ENCODE peak calls at places on chromosomes 12 and 14, in seven cellular contexts. One of them, this sample, is unnamed.

GRCh38 chr12:12481636-12482035 is 81.0 kb downstream of the DUSP16 start:
- DNase-seq in mucosa of descending colon: no peak
- DNase-seq in PC-3: no peak
- DNase-seq in heart left ventricle: no peak
- DNase-seq in neural progenitor cell: no peak
- DNase-seq in esophagus squamous epithelium: no peak
- DNase-seq in NT2/D1: no peak
- DNase-seq in this sample: no peak

GRCh38 chr14:93085916-93086315 is 29.8 kb downstream of the ITPK1 start:
- DNase-seq in mucosa of descending colon: no peak
- DNase-seq in PC-3: peak; percentile 45
- DNase-seq in heart left ventricle: no peak
- DNase-seq in neural progenitor cell: peak; percentile 85
- DNase-seq in esophagus squamous epithelium: no peak
- DNase-seq in NT2/D1: peak; percentile 52
- DNase-seq in this sample: no peak

GRCh38 chr12:55708695-55709233 is 1.1 kb upstream of the ITGA7 start:
- DNase-seq in mucosa of descending colon: no peak
- DNase-seq in PC-3: no peak
- DNase-seq in heart left ventricle: peak; percentile 90
- DNase-seq in neural progenitor cell: no peak
- DNase-seq in esophagus squamous epithelium: no peak
- DNase-seq in NT2/D1: no peak
- DNase-seq in this sample: no peak

GRCh38 chr12:117343296-117343695 is 18.1 kb downstream of the NOS1 start:
- DNase-seq in mucosa of descending colon: no peak
- DNase-seq in PC-3: peak; percentile 79
- DNase-seq in heart left ventricle: no peak
- DNase-seq in neural progenitor cell: no peak
- DNase-seq in esophagus squamous epithelium: no peak
- DNase-seq in NT2/D1: no peak
- DNase-seq in this sample: no peak

GRCh38 chr12:116194935-116195431 is 82.5 kb downstream of the MED13L start:
- DNase-seq in mucosa of descending colon: peak; percentile 14
- DNase-seq in PC-3: no peak
- DNase-seq in heart left ventricle: no peak
- DNase-seq in neural progenitor cell: no peak
- DNase-seq in esophagus squamous epithelium: no peak
- DNase-seq in NT2/D1: no peak
- DNase-seq in this sample: peak; percentile 71

GRCh38 chr12:101769865-101770264 is 30.6 kb upstream of the SYCP3 start:
- DNase-seq in mucosa of descending colon: no peak
- DNase-seq in PC-3: no peak
- DNase-seq in heart left ventricle: no peak
- DNase-seq in neural progenitor cell: no peak
- DNase-seq in esophagus squamous epithelium: no peak
- DNase-seq in NT2/D1: no peak
- DNase-seq in this sample: no peak

GRCh38 chr12:104888892-104889291 is 69.2 kb downstream of the SLC41A2 start:
- DNase-seq in mucosa of descending colon: no peak
- DNase-seq in PC-3: no peak
- DNase-seq in heart left ventricle: no peak
- DNase-seq in neural progenitor cell: no peak
- DNase-seq in esophagus squamous epithelium: no peak
- DNase-seq in NT2/D1: no peak
- DNase-seq in this sample: no peak

GRCh38 chr14:58805057-58805456 is 167.3 kb downstream of the DACT1 start:
- DNase-seq in mucosa of descending colon: no peak
- DNase-seq in PC-3: no peak
- DNase-seq in heart left ventricle: peak; percentile 32
- DNase-seq in neural progenitor cell: no peak
- DNase-seq in esophagus squamous epithelium: no peak
- DNase-seq in NT2/D1: no peak
- DNase-seq in this sample: no peak

GRCh38 chr12:1532796-1533195 is 61.6 kb downstream of the FBXL14 start:
- DNase-seq in mucosa of descending colon: no peak
- DNase-seq in PC-3: no peak
- DNase-seq in heart left ventricle: no peak
- DNase-seq in neural progenitor cell: no peak
- DNase-seq in esophagus squamous epithelium: no peak
- DNase-seq in NT2/D1: no peak
- DNase-seq in this sample: no peak

GRCh38 chr14:104249092-104249491 is 110.7 kb downstream of the KIF26A start:
- DNase-seq in mucosa of descending colon: no peak
- DNase-seq in PC-3: no peak
- DNase-seq in heart left ventricle: no peak
- DNase-seq in neural progenitor cell: no peak
- DNase-seq in esophagus squamous epithelium: no peak
- DNase-seq in NT2/D1: no peak
- DNase-seq in this sample: no peak

GRCh38 chr14:64474041-64474440 is 8.7 kb downstream of the AKAP5 start:
- DNase-seq in mucosa of descending colon: no peak
- DNase-seq in PC-3: no peak
- DNase-seq in heart left ventricle: no peak
- DNase-seq in neural progenitor cell: no peak
- DNase-seq in esophagus squamous epithelium: no peak
- DNase-seq in NT2/D1: no peak
- DNase-seq in this sample: no peak

GRCh38 chr12:65643595-65644386 is 180.5 kb upstream of the HMGA2 start:
- DNase-seq in mucosa of descending colon: no peak
- DNase-seq in PC-3: peak; percentile 79
- DNase-seq in heart left ventricle: no peak
- DNase-seq in neural progenitor cell: no peak
- DNase-seq in esophagus squamous epithelium: no peak
- DNase-seq in NT2/D1: no peak
- DNase-seq in this sample: no peak

GRCh38 chr12:122081108-122081696 is 2.6 kb downstream of the MLXIP start:
- DNase-seq in mucosa of descending colon: no peak
- DNase-seq in PC-3: peak; percentile 92
- DNase-seq in heart left ventricle: no peak
- DNase-seq in neural progenitor cell: no peak
- DNase-seq in esophagus squamous epithelium: no peak
- DNase-seq in NT2/D1: no peak
- DNase-seq in this sample: no peak

GRCh38 chr12:13094349-13094748 is 9.1 kb downstream of the GSG1 start:
- DNase-seq in mucosa of descending colon: no peak
- DNase-seq in PC-3: peak; percentile 71
- DNase-seq in heart left ventricle: no peak
- DNase-seq in neural progenitor cell: no peak
- DNase-seq in esophagus squamous epithelium: no peak
- DNase-seq in NT2/D1: no peak
- DNase-seq in this sample: no peak

GRCh38 chr14:103520269-103520656 is 2.4 kb downstream of the CKB start:
- DNase-seq in mucosa of descending colon: no peak
- DNase-seq in PC-3: no peak
- DNase-seq in heart left ventricle: no peak
- DNase-seq in neural progenitor cell: no peak
- DNase-seq in esophagus squamous epithelium: no peak
- DNase-seq in NT2/D1: no peak
- DNase-seq in this sample: peak; percentile 45

GRCh38 chr12:57272337-57273151 is 21.6 kb upstream of the STAC3 start:
- DNase-seq in mucosa of descending colon: no peak
- DNase-seq in PC-3: no peak
- DNase-seq in heart left ventricle: peak; percentile 48
- DNase-seq in neural progenitor cell: no peak
- DNase-seq in esophagus squamous epithelium: no peak
- DNase-seq in NT2/D1: no peak
- DNase-seq in this sample: no peak

GRCh38 chr12:66059670-66060069 is 70.9 kb downstream of the LLPH start:
- DNase-seq in mucosa of descending colon: no peak
- DNase-seq in PC-3: no peak
- DNase-seq in heart left ventricle: no peak
- DNase-seq in neural progenitor cell: no peak
- DNase-seq in esophagus squamous epithelium: no peak
- DNase-seq in NT2/D1: no peak
- DNase-seq in this sample: no peak

GRCh38 chr14:55302770-55303472 is 31.7 kb downstream of the FBXO34 start:
- DNase-seq in mucosa of descending colon: no peak
- DNase-seq in PC-3: no peak
- DNase-seq in heart left ventricle: no peak
- DNase-seq in neural progenitor cell: no peak
- DNase-seq in esophagus squamous epithelium: no peak
- DNase-seq in NT2/D1: no peak
- DNase-seq in this sample: no peak
- H3K4me1 ChIP-seq in mucosa of descending colon: peaks cover 38% of the 10 kb centered on the region
- H3K4me1 ChIP-seq in PC-3: peaks cover 5% of the 10 kb centered on the region
- H3K4me1 ChIP-seq in heart left ventricle: peaks cover 16% of the 10 kb centered on the region
- H3K4me1 ChIP-seq in neural progenitor cell: peaks cover 20% of the 10 kb centered on the region
- H3K4me1 ChIP-seq in esophagus squamous epithelium: peaks cover 45% of the 10 kb centered on the region
- H3K4me1 ChIP-seq in NT2/D1: peaks cover 3% of the 10 kb centered on the region
- H3K4me1 ChIP-seq in this sample: peaks cover 18% of the 10 kb centered on the region

DNA sequence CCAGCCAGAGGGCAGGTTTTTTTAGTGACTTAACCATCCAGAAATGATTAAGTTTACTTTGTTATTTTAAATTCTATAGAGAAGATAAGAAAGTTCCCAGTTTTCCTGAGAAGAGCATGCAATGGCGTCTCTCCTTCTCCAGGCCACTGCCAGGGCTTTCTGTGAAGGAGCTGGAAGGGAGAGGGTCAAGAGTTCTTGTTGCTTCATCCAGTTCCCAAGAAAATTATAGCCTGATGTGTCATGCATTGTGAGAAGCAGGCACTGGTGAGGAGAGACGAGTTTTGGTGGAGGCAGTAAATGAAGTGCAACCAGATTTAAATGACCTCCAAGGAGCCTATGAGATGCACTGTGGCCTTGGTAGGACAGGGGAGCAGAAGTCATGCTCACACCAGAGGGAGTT is 14.2 kb downstream of the ELK3 start:
- DNase-seq in mucosa of descending colon: no peak
- DNase-seq in PC-3: peak; percentile 25
- DNase-seq in heart left ventricle: no peak
- DNase-seq in neural progenitor cell: no peak
- DNase-seq in esophagus squamous epithelium: no peak
- DNase-seq in NT2/D1: no peak
- DNase-seq in this sample: no peak
- H3K4me1 ChIP-seq in mucosa of descending colon: peaks cover 3% of the 10 kb centered on the region
- H3K4me1 ChIP-seq in PC-3: peaks cover 16% of the 10 kb centered on the region
- H3K4me1 ChIP-seq in heart left ventricle: peaks cover 59% of the 10 kb centered on the region
- H3K4me1 ChIP-seq in neural progenitor cell: no peaks in the 10 kb centered on the region
- H3K4me1 ChIP-seq in esophagus squamous epithelium: peaks cover 52% of the 10 kb centered on the region
- H3K4me1 ChIP-seq in NT2/D1: peaks cover 2% of the 10 kb centered on the region
- H3K4me1 ChIP-seq in this sample: peaks cover 83% of the 10 kb centered on the region

GRCh38 chr12:67842124-67842523 is 147.1 kb upstream of the IFNG-AS1 start:
- DNase-seq in mucosa of descending colon: no peak
- DNase-seq in PC-3: no peak
- DNase-seq in heart left ventricle: no peak
- DNase-seq in neural progenitor cell: no peak
- DNase-seq in esophagus squamous epithelium: no peak
- DNase-seq in NT2/D1: no peak
- DNase-seq in this sample: no peak
- H3K4me1 ChIP-seq in mucosa of descending colon: no peaks in the 10 kb centered on the region
- H3K4me1 ChIP-seq in PC-3: no peaks in the 10 kb centered on the region
- H3K4me1 ChIP-seq in heart left ventricle: no peaks in the 10 kb centered on the region
- H3K4me1 ChIP-seq in neural progenitor cell: no peaks in the 10 kb centered on the region
- H3K4me1 ChIP-seq in esophagus squamous epithelium: no peaks in the 10 kb centered on the region
- H3K4me1 ChIP-seq in NT2/D1: no peaks in the 10 kb centered on the region
- H3K4me1 ChIP-seq in this sample: no peaks in the 10 kb centered on the region

DNA sequence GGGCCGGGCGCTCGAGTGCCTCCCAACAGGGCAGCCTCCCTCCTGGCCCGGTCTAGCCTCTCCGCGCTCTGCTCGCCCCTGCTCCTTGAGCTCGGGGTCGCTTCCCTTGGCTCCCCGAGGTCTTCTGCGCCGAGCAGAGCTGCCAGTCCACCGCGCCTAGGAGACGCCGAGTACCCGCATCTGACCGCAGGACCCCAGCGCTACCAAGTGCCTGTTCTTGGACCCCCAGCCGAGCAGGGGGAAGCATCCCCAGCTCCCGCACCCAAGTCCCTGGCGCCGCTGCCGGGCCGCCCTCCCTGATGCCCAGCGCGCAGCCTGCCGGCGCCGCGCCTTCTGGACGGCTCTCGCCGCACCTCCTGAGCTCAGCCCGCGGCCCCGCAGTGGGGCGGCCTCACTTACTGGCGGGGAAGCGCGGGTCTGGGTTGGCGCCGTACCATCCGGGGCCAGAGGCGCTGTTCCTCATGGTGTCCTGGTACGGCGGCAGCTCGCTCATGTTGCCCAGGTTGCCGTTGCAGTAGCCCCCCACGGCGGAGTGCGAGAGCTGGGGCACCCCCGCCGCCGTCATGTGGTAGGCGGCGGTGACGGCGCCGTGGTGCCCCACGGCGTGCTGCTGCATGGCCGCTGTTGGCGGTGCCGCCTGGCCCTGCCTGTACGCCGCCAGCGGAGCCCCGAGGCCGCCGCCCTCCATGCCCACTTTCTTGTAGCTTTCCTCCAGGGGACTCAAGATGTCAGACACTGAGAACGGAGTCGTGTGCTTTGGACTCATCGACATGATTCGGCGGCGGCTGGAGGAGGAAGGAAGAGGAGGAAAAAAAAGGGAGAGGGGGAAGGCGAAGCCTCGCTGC is 1.2 kb downstream of the NKX2-1 start:
- DNase-seq in mucosa of descending colon: no peak
- DNase-seq in PC-3: no peak
- DNase-seq in heart left ventricle: no peak
- DNase-seq in neural progenitor cell: peak; percentile 60
- DNase-seq in esophagus squamous epithelium: no peak
- DNase-seq in NT2/D1: no peak
- DNase-seq in this sample: no peak
- H3K4me1 ChIP-seq in mucosa of descending colon: peaks cover 25% of the 10 kb centered on the region
- H3K4me1 ChIP-seq in PC-3: no peaks in the 10 kb centered on the region
- H3K4me1 ChIP-seq in heart left ventricle: peaks cover 13% of the 10 kb centered on the region
- H3K4me1 ChIP-seq in neural progenitor cell: peaks cover 23% of the 10 kb centered on the region
- H3K4me1 ChIP-seq in esophagus squamous epithelium: peaks cover 29% of the 10 kb centered on the region
- H3K4me1 ChIP-seq in NT2/D1: peaks cover 1% of the 10 kb centered on the region
- H3K4me1 ChIP-seq in this sample: no peaks in the 10 kb centered on the region

GRCh38 chr12:110343921-110344555 is 59.5 kb downstream of the ANAPC7 start:
- DNase-seq in mucosa of descending colon: no peak
- DNase-seq in PC-3: no peak
- DNase-seq in heart left ventricle: no peak
- DNase-seq in neural progenitor cell: no peak
- DNase-seq in esophagus squamous epithelium: no peak
- DNase-seq in NT2/D1: no peak
- DNase-seq in this sample: no peak
- H3K4me1 ChIP-seq in mucosa of descending colon: peaks cover 2% of the 10 kb centered on the region
- H3K4me1 ChIP-seq in PC-3: peaks cover 36% of the 10 kb centered on the region
- H3K4me1 ChIP-seq in heart left ventricle: no peaks in the 10 kb centered on the region
- H3K4me1 ChIP-seq in neural progenitor cell: no peaks in the 10 kb centered on the region
- H3K4me1 ChIP-seq in esophagus squamous epithelium: peaks cover 53% of the 10 kb centered on the region
- H3K4me1 ChIP-seq in NT2/D1: peaks cover 3% of the 10 kb centered on the region
- H3K4me1 ChIP-seq in this sample: peaks cover 3% of the 10 kb centered on the region

DNA sequence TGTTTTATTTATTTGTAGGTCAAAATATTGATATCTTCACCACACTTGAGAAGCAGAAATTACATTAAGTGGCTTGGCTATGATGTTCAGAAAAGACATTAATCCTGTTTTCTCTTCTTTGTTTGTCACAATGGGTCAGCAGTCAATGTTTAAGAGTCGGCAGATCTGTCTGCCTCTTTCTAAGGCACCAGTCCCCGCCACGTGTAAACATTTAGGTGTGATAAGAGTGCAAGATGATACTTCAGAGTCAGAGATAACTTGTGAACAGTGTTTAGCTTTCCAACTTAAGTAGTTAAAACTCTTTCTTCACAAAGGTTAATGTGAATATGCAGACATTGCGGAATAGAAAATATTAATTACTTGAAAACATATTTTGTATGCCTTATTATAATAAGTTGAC is 160.9 kb downstream of the OTOGL start:
- DNase-seq in mucosa of descending colon: no peak
- DNase-seq in PC-3: no peak
- DNase-seq in heart left ventricle: no peak
- DNase-seq in neural progenitor cell: no peak
- DNase-seq in esophagus squamous epithelium: no peak
- DNase-seq in NT2/D1: no peak
- DNase-seq in this sample: no peak
- H3K4me1 ChIP-seq in mucosa of descending colon: no peaks in the 10 kb centered on the region
- H3K4me1 ChIP-seq in PC-3: no peaks in the 10 kb centered on the region
- H3K4me1 ChIP-seq in heart left ventricle: no peaks in the 10 kb centered on the region
- H3K4me1 ChIP-seq in neural progenitor cell: no peaks in the 10 kb centered on the region
- H3K4me1 ChIP-seq in esophagus squamous epithelium: no peaks in the 10 kb centered on the region
- H3K4me1 ChIP-seq in NT2/D1: no peaks in the 10 kb centered on the region
- H3K4me1 ChIP-seq in this sample: no peaks in the 10 kb centered on the region

GRCh38 chr12:26647091-26647490 is 185.9 kb downstream of the ITPR2 start:
- DNase-seq in mucosa of descending colon: no peak
- DNase-seq in PC-3: no peak
- DNase-seq in heart left ventricle: no peak
- DNase-seq in neural progenitor cell: no peak
- DNase-seq in esophagus squamous epithelium: no peak
- DNase-seq in NT2/D1: no peak
- DNase-seq in this sample: no peak
- H3K4me1 ChIP-seq in mucosa of descending colon: no peaks in the 10 kb centered on the region
- H3K4me1 ChIP-seq in PC-3: peaks cover 22% of the 10 kb centered on the region
- H3K4me1 ChIP-seq in heart left ventricle: no peaks in the 10 kb centered on the region
- H3K4me1 ChIP-seq in neural progenitor cell: peaks cover 38% of the 10 kb centered on the region
- H3K4me1 ChIP-seq in esophagus squamous epithelium: peaks cover 3% of the 10 kb centered on the region
- H3K4me1 ChIP-seq in NT2/D1: no peaks in the 10 kb centered on the region
- H3K4me1 ChIP-seq in this sample: no peaks in the 10 kb centered on the region